ENCODE peak calls at places on chromosomes 7 and 10, in seven cellular contexts. C is cardiac fibroblast, P is choroid plexus epithelial cell, J is transverse colon, U is heart left ventricle, F is adrenal gland, Z is upper lobe of left lung. Q is an unnamed sample.

GRCh38 chr7:157357129-157358040 is 20.6 kb downstream of the DNAJB6 start:
- DNase-seq in C (no peak), P (no peak), J (no peak), U (no peak), F (no peak), Z (no peak), Q (no peak)

GRCh38 chr10:77355844-77356243 is 281.8 kb downstream of the KCNMA1 start:
- DNase-seq in C (peak; percentile 91), P (peak; percentile 55), J (no peak), U (no peak), F (no peak), Z (no peak), Q (peak; percentile 97)

GRCh38 chr7:138663741-138664710 is 37.1 kb downstream of the SVOPL start:
- DNase-seq in C (peak; percentile 8), P (peak; percentile 45), J (peak; percentile 25), U (no peak), F (no peak), Z (peak; percentile 71), Q (no peak)

GRCh38 chr7:137882261-137882668 is 35.5 kb upstream of the DGKI start:
- DNase-seq in C (peak; percentile 99), P (peak; percentile 98), J (no peak), U (peak; percentile 63), F (peak; percentile 86), Z (peak; percentile 19), Q (peak; percentile 100)

GRCh38 chr7:106256137-106256536 is 28.6 kb downstream of the NAMPT start:
- DNase-seq in C (no peak), P (no peak), J (no peak), U (no peak), F (no peak), Z (no peak), Q (no peak)

GRCh38 chr10:47143072-47143471 is 156.9 kb upstream of the GDF10 start:
- DNase-seq in C (no peak), P (no peak), J (no peak), U (no peak), F (no peak), Z (no peak), Q (no peak)

GRCh38 chr10:62019685-62020361 is 118.3 kb downstream of the ARID5B start:
- DNase-seq in C (peak; percentile 48), P (no peak), J (no peak), U (no peak), F (no peak), Z (no peak), Q (no peak)

GRCh38 chr10:3902054-3902808 is 117.2 kb upstream of the KLF6 start:
- DNase-seq in C (peak; percentile 35), P (peak; percentile 58), J (peak; percentile 57), U (no peak), F (no peak), Z (no peak), Q (peak; percentile 63)

GRCh38 chr7:47581442-47581820 is 480 bp downstream of the TNS3 start:
- DNase-seq in C (peak; percentile 18), P (no peak), J (peak; percentile 63), U (no peak), F (no peak), Z (peak; percentile 89), Q (no peak)

GRCh38 chr7:157874870-157875229 is 538.0 kb downstream of the DNAJB6 start:
- DNase-seq in C (no peak), P (no peak), J (no peak), U (no peak), F (no peak), Z (no peak), Q (no peak)

GRCh38 chr7:38280707-38281106 is 7.3 kb upstream of the TARP start:
- DNase-seq in C (no peak), P (no peak), J (no peak), U (no peak), F (no peak), Z (no peak), Q (no peak)

GRCh38 chr7:47461161-47461560 is 120.8 kb downstream of the TNS3 start:
- DNase-seq in C (peak; percentile 66), P (peak; percentile 71), J (no peak), U (peak; percentile 85), F (peak; percentile 74), Z (no peak), Q (peak; percentile 72)

GRCh38 chr10:91135113-91135512 is 85.3 kb upstream of the PCGF5 start:
- DNase-seq in C (no peak), P (no peak), J (no peak), U (no peak), F (no peak), Z (peak; percentile 15), Q (no peak)

GRCh38 chr10:78986419-78986818 is 82.3 kb upstream of the ZMIZ1 start:
- DNase-seq in C (peak; percentile 19), P (no peak), J (no peak), U (no peak), F (no peak), Z (no peak), Q (no peak)

GRCh38 chr7:85022064-85022697 is 164.7 kb downstream of the SEMA3D start:
- DNase-seq in C (no peak), P (no peak), J (no peak), U (no peak), F (no peak), Z (no peak), Q (no peak)

GRCh38 chr7:1520574-1521234 is 9.8 kb upstream of the MAFK start:
- DNase-seq in C (peak; percentile 98), P (peak; percentile 99), J (no peak), U (peak; percentile 53), F (peak; percentile 64), Z (no peak), Q (peak; percentile 65)

GRCh38 chr10:116706281-116706680 is 36.1 kb downstream of the HSPA12A start:
- DNase-seq in C (no peak), P (no peak), J (no peak), U (no peak), F (no peak), Z (no peak), Q (no peak)

GRCh38 chr10:19097151-19097550 is 48.5 kb downstream of the MALRD1 start:
- DNase-seq in C (peak; percentile 36), P (peak; percentile 6), J (no peak), U (no peak), F (no peak), Z (no peak), Q (no peak)

GRCh38 chr10:112658900-112659328 is 211.9 kb downstream of the VTI1A start:
- DNase-seq in C (peak; percentile 70), P (peak; percentile 84), J (no peak), U (no peak), F (no peak), Z (no peak), Q (no peak)

GRCh38 chr7:7702826-7703225 is 15.6 kb downstream of the RPA3 start:
- DNase-seq in C (no peak), P (no peak), J (no peak), U (no peak), F (no peak), Z (no peak), Q (peak; percentile 82)

GRCh38 chr7:17234398-17235021 is 63.9 kb upstream of the AHR start:
- DNase-seq in C (peak; percentile 97), P (peak; percentile 96), J (peak; percentile 14), U (no peak), F (peak; percentile 51), Z (no peak), Q (peak; percentile 97)

GRCh38 chr10:29687411-29688160 is 52.8 kb upstream of the SVIL start:
- DNase-seq in C (peak; percentile 27), P (peak; percentile 40), J (no peak), U (no peak), F (no peak), Z (no peak), Q (peak; percentile 17)

DNA sequence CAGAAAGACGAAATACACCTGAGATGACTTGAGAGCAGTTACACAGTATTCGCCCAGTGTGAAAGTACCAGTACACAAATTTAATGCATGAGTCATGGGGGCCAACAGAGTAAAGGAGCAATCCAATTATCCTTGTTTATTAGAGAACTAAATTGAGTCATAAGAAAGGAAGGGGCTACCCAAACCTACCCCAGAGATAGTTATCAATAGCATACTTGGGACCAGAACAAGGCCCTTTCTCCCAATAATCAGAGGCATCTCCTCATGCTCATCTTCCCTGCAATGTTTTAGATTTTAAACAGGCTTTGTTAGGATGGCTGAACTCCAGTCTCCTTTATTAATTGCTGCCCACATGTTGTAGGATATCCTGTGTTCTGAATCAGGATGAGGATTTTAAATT is 239.7 kb upstream of the LRGUK start:
- DNase-seq in C (no peak), P (no peak), J (no peak), U (no peak), F (no peak), Z (no peak), Q (no peak)
- H3K4me3 ChIP-seq in C (no peak overlapping the region), P (no peak overlapping the region), J (no peak overlapping the region), U (no peak overlapping the region), F (no peak overlapping the region), Z (no peak overlapping the region), Q (no peak overlapping the region)

DNA sequence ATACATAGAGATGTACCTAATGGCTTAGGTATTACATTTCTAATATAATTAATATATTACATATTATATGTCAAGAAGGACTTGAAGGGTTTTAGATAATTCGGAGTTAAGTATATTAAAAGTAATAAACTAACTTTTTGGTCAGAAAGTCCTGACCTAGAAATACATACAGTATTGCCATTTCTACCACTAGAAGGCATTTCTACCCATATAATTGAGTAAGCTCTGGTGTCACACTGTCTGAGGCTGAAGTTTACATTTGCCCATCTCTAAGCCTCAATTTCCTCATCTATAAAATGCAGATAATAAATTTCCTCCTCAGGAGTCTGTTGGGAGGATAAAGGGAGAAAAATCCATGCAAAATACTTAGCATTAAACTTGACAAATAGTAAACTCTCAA is 7.1 kb downstream of the FKBP14 start:
- DNase-seq in C (no peak), P (peak; percentile 33), J (no peak), U (no peak), F (no peak), Z (no peak), Q (no peak)
- TF ChIP-seq CTCF in C (no peak), P (peak; percentile 36), J (no peak), U (no peak), F (no peak), Z (no peak), Q (peak; percentile 30)

DNA sequence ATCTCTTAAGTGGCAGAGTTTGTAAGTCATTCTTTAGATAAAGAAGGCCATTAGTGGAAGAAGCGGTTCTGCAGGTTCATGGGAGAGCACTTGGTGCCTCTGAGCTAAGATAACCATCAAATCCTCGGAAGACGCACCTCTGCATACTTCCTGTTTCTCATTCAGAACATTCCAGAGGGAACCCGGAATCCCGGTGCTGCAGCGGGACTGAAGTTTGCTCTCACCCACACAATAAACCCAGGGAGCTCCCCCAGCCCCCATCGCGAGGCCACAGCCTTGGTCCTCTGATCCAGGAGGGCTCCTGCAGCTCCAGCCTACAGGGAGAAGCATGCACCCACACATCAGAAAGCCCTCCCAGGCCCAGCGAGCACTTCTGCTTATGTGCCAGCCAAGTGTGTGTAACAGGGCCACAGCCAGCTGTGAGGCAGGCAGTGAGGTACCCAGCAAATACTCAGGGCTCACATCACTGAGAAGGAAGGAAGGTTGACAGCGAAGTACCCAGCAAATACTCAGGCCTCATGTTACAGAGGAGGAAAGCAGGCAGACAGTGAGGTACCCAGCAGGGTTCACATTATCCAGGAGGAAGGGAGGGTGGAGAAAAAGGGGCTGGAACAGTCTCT is 142.4 kb downstream of the DIP2C start:
- DNase-seq in C (no peak), P (peak; percentile 41), J (no peak), U (no peak), F (no peak), Z (no peak), Q (no peak)
- H3K4me3 ChIP-seq in C (no peak overlapping the region), P (no peak overlapping the region), J (no peak overlapping the region), U (no peak overlapping the region), F (no peak overlapping the region), Z (no peak overlapping the region), Q (no peak overlapping the region)

DNA sequence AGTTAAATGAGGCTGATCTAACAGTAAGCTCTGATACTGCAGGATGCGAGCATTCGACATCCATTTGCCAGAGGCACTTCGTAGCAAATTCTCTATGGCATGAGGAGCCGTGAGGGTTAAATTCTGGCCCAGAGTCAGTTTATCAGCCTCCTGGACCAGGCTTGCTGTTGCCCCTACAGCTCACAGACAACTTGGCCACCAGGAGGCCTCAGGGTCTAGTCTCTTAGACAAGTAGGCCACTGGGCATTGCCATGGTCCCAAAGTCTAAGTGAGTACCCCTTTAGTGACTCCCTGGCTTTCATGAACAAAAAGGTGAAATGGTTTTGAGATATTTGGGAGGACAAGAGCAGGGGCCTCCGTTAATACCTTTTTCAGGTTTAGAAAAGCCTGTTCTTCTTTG is 178.0 kb upstream of the MBL2 start:
- DNase-seq in C (no peak), P (no peak), J (no peak), U (no peak), F (no peak), Z (no peak), Q (no peak)
- TF ChIP-seq CTCF in C (no peak), P (no peak), J (no peak), U (no peak), F (no peak), Z (no peak), Q (no peak)

Q was measured in fibroblast of mammary gland.